ENCODE peak calls at places on chromosomes 1 and 21, in six cellular contexts. One of them, this sample, is unnamed.
A peak's percentile ranks its signal among the peaks of the same experiment; 100 is the strongest.

GRCh38 chr21:20996421-20997307 is 1.5 kb upstream of the NCAM2 start:
- DNase-seq in uterus: no peak
- DNase-seq in RWPE2: no peak
- DNase-seq in IMR-90: peak; percentile 16
- DNase-seq in AG04450: no peak
- DNase-seq in bronchial epithelial cell: no peak
- DNase-seq in this sample: peak; percentile 26

GRCh38 chr1:45679123-45679522 is 7.2 kb downstream of the GPBP1L1 start:
- DNase-seq in uterus: no peak
- DNase-seq in RWPE2: no peak
- DNase-seq in IMR-90: peak; percentile 2
- DNase-seq in AG04450: no peak
- DNase-seq in bronchial epithelial cell: no peak
- DNase-seq in this sample: peak; percentile 51

GRCh38 chr1:8408151-8408839 is 90.4 kb downstream of the SLC45A1 start:
- DNase-seq in uterus: peak; percentile 76
- DNase-seq in RWPE2: no peak
- DNase-seq in IMR-90: peak; percentile 84
- DNase-seq in AG04450: peak; percentile 66
- DNase-seq in bronchial epithelial cell: no peak
- DNase-seq in this sample: peak; percentile 91

GRCh38 chr21:33458861-33459260 is 20.9 kb downstream of the TMEM50B start:
- DNase-seq in uterus: no peak
- DNase-seq in RWPE2: no peak
- DNase-seq in IMR-90: peak; percentile 19
- DNase-seq in AG04450: no peak
- DNase-seq in bronchial epithelial cell: no peak
- DNase-seq in this sample: no peak

GRCh38 chr1:160807242-160807641 is 11.3 kb downstream of the LY9 start:
- DNase-seq in uterus: no peak
- DNase-seq in RWPE2: no peak
- DNase-seq in IMR-90: no peak
- DNase-seq in AG04450: no peak
- DNase-seq in bronchial epithelial cell: no peak
- DNase-seq in this sample: no peak

GRCh38 chr21:37700641-37701202 is 215.5 kb downstream of the KCNJ6 start:
- DNase-seq in uterus: no peak
- DNase-seq in RWPE2: no peak
- DNase-seq in IMR-90: peak; percentile 84
- DNase-seq in AG04450: peak; percentile 61
- DNase-seq in bronchial epithelial cell: peak; percentile 70
- DNase-seq in this sample: peak; percentile 89

GRCh38 chr21:37075214-37075770 is 2.2 kb downstream of the TTC3 start:
- DNase-seq in uterus: no peak
- DNase-seq in RWPE2: no peak
- DNase-seq in IMR-90: no peak
- DNase-seq in AG04450: no peak
- DNase-seq in bronchial epithelial cell: no peak
- DNase-seq in this sample: no peak

GRCh38 chr21:41932576-41933258 is 21.1 kb downstream of the C2CD2 start:
- DNase-seq in uterus: peak; percentile 40
- DNase-seq in RWPE2: no peak
- DNase-seq in IMR-90: peak; percentile 56
- DNase-seq in AG04450: no peak
- DNase-seq in bronchial epithelial cell: peak; percentile 61
- DNase-seq in this sample: peak; percentile 72

GRCh38 chr1:51237714-51238403 is 1.8 kb downstream of the RNF11 start:
- DNase-seq in uterus: no peak
- DNase-seq in RWPE2: no peak
- DNase-seq in IMR-90: peak; percentile 69
- DNase-seq in AG04450: no peak
- DNase-seq in bronchial epithelial cell: peak; percentile 84
- DNase-seq in this sample: no peak

GRCh38 chr1:204506969-204507316 is 9.3 kb upstream of the MDM4 start:
- DNase-seq in uterus: peak; percentile 81
- DNase-seq in RWPE2: no peak
- DNase-seq in IMR-90: peak; percentile 92
- DNase-seq in AG04450: peak; percentile 88
- DNase-seq in bronchial epithelial cell: peak; percentile 84
- DNase-seq in this sample: peak; percentile 97

GRCh38 chr1:232142403-232143314 is 487.3 kb downstream of the SIPA1L2 start:
- DNase-seq in uterus: peak; percentile 22
- DNase-seq in RWPE2: peak; percentile 71
- DNase-seq in IMR-90: peak; percentile 82
- DNase-seq in AG04450: peak; percentile 27
- DNase-seq in bronchial epithelial cell: peak; percentile 66
- DNase-seq in this sample: peak; percentile 79

GRCh38 chr1:51472349-51472748 is 46.7 kb downstream of the EPS15 start:
- DNase-seq in uterus: no peak
- DNase-seq in RWPE2: no peak
- DNase-seq in IMR-90: peak; percentile 35
- DNase-seq in AG04450: no peak
- DNase-seq in bronchial epithelial cell: no peak
- DNase-seq in this sample: peak; percentile 42

GRCh38 chr1:24470607-24471006 is 32.0 kb upstream of the RCAN3 start:
- DNase-seq in uterus: no peak
- DNase-seq in RWPE2: no peak
- DNase-seq in IMR-90: no peak
- DNase-seq in AG04450: no peak
- DNase-seq in bronchial epithelial cell: no peak
- DNase-seq in this sample: no peak

GRCh38 chr1:3051270-3052268 is 17.4 kb upstream of the PRDM16 start:
- DNase-seq in uterus: no peak
- DNase-seq in RWPE2: no peak
- DNase-seq in IMR-90: no peak
- DNase-seq in AG04450: no peak
- DNase-seq in bronchial epithelial cell: no peak
- DNase-seq in this sample: no peak

GRCh38 chr1:232486454-232487202 is 143.3 kb downstream of the SIPA1L2 start:
- DNase-seq in uterus: no peak
- DNase-seq in RWPE2: no peak
- DNase-seq in IMR-90: peak; percentile 52
- DNase-seq in AG04450: no peak
- DNase-seq in bronchial epithelial cell: peak; percentile 92
- DNase-seq in this sample: no peak

GRCh38 chr1:110097507-110098221 is 14.6 kb upstream of the UBL4B start:
- DNase-seq in uterus: no peak
- DNase-seq in RWPE2: no peak
- DNase-seq in IMR-90: no peak
- DNase-seq in AG04450: no peak
- DNase-seq in bronchial epithelial cell: no peak
- DNase-seq in this sample: no peak

GRCh38 chr21:34702341-34702807 is 33.6 kb downstream of the CLIC6 start:
- DNase-seq in uterus: peak; percentile 67
- DNase-seq in RWPE2: no peak
- DNase-seq in IMR-90: peak; percentile 98
- DNase-seq in AG04450: peak; percentile 90
- DNase-seq in bronchial epithelial cell: peak; percentile 61
- DNase-seq in this sample: peak; percentile 67

GRCh38 chr1:6343506-6344405 is 49.8 kb downstream of the ACOT7 start:
- DNase-seq in uterus: peak; percentile 73
- DNase-seq in RWPE2: peak; percentile 89
- DNase-seq in IMR-90: peak; percentile 72
- DNase-seq in AG04450: peak; percentile 47
- DNase-seq in bronchial epithelial cell: peak; percentile 99
- DNase-seq in this sample: peak; percentile 84

GRCh38 chr1:68010543-68010942 is 39.9 kb downstream of the DIRAS3 start:
- DNase-seq in uterus: no peak
- DNase-seq in RWPE2: no peak
- DNase-seq in IMR-90: peak; percentile 46
- DNase-seq in AG04450: no peak
- DNase-seq in bronchial epithelial cell: peak; percentile 68
- DNase-seq in this sample: peak; percentile 47

GRCh38 chr1:7501259-7501560 is 269.9 kb upstream of the VAMP3 start:
- DNase-seq in uterus: no peak
- DNase-seq in RWPE2: no peak
- DNase-seq in IMR-90: no peak
- DNase-seq in AG04450: no peak
- DNase-seq in bronchial epithelial cell: no peak
- DNase-seq in this sample: no peak

GRCh38 chr1:6653651-6654290 is 29.1 kb downstream of the THAP3 start:
- DNase-seq in uterus: no peak
- DNase-seq in RWPE2: no peak
- DNase-seq in IMR-90: no peak
- DNase-seq in AG04450: no peak
- DNase-seq in bronchial epithelial cell: no peak
- DNase-seq in this sample: no peak

GRCh38 chr1:40004857-40005256 is 35.7 kb upstream of the CAP1 start:
- DNase-seq in uterus: no peak
- DNase-seq in RWPE2: no peak
- DNase-seq in IMR-90: no peak
- DNase-seq in AG04450: no peak
- DNase-seq in bronchial epithelial cell: peak; percentile 93
- DNase-seq in this sample: no peak

GRCh38 chr1:167109125-167109524 is 15.2 kb downstream of the STYXL2 start:
- DNase-seq in uterus: no peak
- DNase-seq in RWPE2: no peak
- DNase-seq in IMR-90: no peak
- DNase-seq in AG04450: no peak
- DNase-seq in bronchial epithelial cell: no peak
- DNase-seq in this sample: no peak

GRCh38 chr21:46218906-46219590 is 9.5 kb downstream of the LSS start:
- DNase-seq in uterus: peak; percentile 9
- DNase-seq in RWPE2: no peak
- DNase-seq in IMR-90: no peak
- DNase-seq in AG04450: no peak
- DNase-seq in bronchial epithelial cell: no peak
- DNase-seq in this sample: no peak

GRCh38 chr1:1080122-1080753 is 6.1 kb upstream of the RNF223 start:
- DNase-seq in uterus: peak; percentile 49
- DNase-seq in RWPE2: peak; percentile 75
- DNase-seq in IMR-90: peak; percentile 33
- DNase-seq in AG04450: no peak
- DNase-seq in bronchial epithelial cell: peak; percentile 20
- DNase-seq in this sample: peak; percentile 43

GRCh38 chr1:178551940-178552339 is 39.0 kb downstream of the TEX35 start:
- DNase-seq in uterus: no peak
- DNase-seq in RWPE2: no peak
- DNase-seq in IMR-90: no peak
- DNase-seq in AG04450: no peak
- DNase-seq in bronchial epithelial cell: no peak
- DNase-seq in this sample: no peak

GRCh38 chr1:45566722-45567121 is 16.1 kb downstream of the AKR1A1 start:
- DNase-seq in uterus: peak; percentile 54
- DNase-seq in RWPE2: no peak
- DNase-seq in IMR-90: no peak
- DNase-seq in AG04450: no peak
- DNase-seq in bronchial epithelial cell: no peak
- DNase-seq in this sample: peak; percentile 29

GRCh38 chr1:90727917-90728655 is 11.0 kb upstream of the BARHL2 start:
- DNase-seq in uterus: no peak
- DNase-seq in RWPE2: no peak
- DNase-seq in IMR-90: no peak
- DNase-seq in AG04450: no peak
- DNase-seq in bronchial epithelial cell: no peak
- DNase-seq in this sample: no peak
- H3K4me3 ChIP-seq in uterus: no peak overlapping the region
- H3K4me3 ChIP-seq in RWPE2: no peak overlapping the region
- H3K4me3 ChIP-seq in IMR-90: no peak overlapping the region
- H3K4me3 ChIP-seq in AG04450: no peak overlapping the region
- H3K4me3 ChIP-seq in bronchial epithelial cell: no peak overlapping the region
- H3K4me3 ChIP-seq in this sample: no peak overlapping the region

GRCh38 chr1:196425513-196425912 is 182.7 kb downstream of the KCNT2 start:
- DNase-seq in uterus: no peak
- DNase-seq in RWPE2: no peak
- DNase-seq in IMR-90: no peak
- DNase-seq in AG04450: no peak
- DNase-seq in bronchial epithelial cell: no peak
- DNase-seq in this sample: no peak
- TF ChIP-seq CTCF in uterus: no peak
- TF ChIP-seq CTCF in RWPE2: no peak
- TF ChIP-seq CTCF in IMR-90: no peak
- TF ChIP-seq CTCF in AG04450: peak; percentile 23
- TF ChIP-seq CTCF in bronchial epithelial cell: no peak
- TF ChIP-seq CTCF in this sample: peak; percentile 17

GRCh38 chr1:173603056-173603591 is at the start of gene SLC9C2:
- DNase-seq in uterus: no peak
- DNase-seq in RWPE2: no peak
- DNase-seq in IMR-90: peak; percentile 17
- DNase-seq in AG04450: no peak
- DNase-seq in bronchial epithelial cell: peak; percentile 36
- DNase-seq in this sample: peak; percentile 91
- H3K4me3 ChIP-seq in uterus: peak within 1 kb of the TSS; percentile 20
- H3K4me3 ChIP-seq in RWPE2: no peak within 1 kb of the TSS
- H3K4me3 ChIP-seq in IMR-90: peak within 1 kb of the TSS; percentile 32
- H3K4me3 ChIP-seq in AG04450: no peak within 1 kb of the TSS
- H3K4me3 ChIP-seq in bronchial epithelial cell: no peak within 1 kb of the TSS
- H3K4me3 ChIP-seq in this sample: peak within 1 kb of the TSS; percentile 47

GRCh38 chr1:18599096-18599495 is 31.6 kb upstream of the PAX7 start:
- DNase-seq in uterus: peak; percentile 29
- DNase-seq in RWPE2: no peak
- DNase-seq in IMR-90: no peak
- DNase-seq in AG04450: no peak
- DNase-seq in bronchial epithelial cell: no peak
- DNase-seq in this sample: no peak

GRCh38 chr1:18599704-18600103 is 30.9 kb upstream of the PAX7 start:
- DNase-seq in uterus: no peak
- DNase-seq in RWPE2: no peak
- DNase-seq in IMR-90: no peak
- DNase-seq in AG04450: no peak
- DNase-seq in bronchial epithelial cell: no peak
- DNase-seq in this sample: no peak

GRCh38 chr1:18592368-18592767 is 38.3 kb upstream of the PAX7 start:
- DNase-seq in uterus: no peak
- DNase-seq in RWPE2: no peak
- DNase-seq in IMR-90: no peak
- DNase-seq in AG04450: no peak
- DNase-seq in bronchial epithelial cell: peak; percentile 26
- DNase-seq in this sample: no peak

GRCh38 chr1:18602533-18603211 is 28.0 kb upstream of the PAX7 start:
- DNase-seq in uterus: no peak
- DNase-seq in RWPE2: no peak
- DNase-seq in IMR-90: no peak
- DNase-seq in AG04450: no peak
- DNase-seq in bronchial epithelial cell: no peak
- DNase-seq in this sample: peak; percentile 4

DNA sequence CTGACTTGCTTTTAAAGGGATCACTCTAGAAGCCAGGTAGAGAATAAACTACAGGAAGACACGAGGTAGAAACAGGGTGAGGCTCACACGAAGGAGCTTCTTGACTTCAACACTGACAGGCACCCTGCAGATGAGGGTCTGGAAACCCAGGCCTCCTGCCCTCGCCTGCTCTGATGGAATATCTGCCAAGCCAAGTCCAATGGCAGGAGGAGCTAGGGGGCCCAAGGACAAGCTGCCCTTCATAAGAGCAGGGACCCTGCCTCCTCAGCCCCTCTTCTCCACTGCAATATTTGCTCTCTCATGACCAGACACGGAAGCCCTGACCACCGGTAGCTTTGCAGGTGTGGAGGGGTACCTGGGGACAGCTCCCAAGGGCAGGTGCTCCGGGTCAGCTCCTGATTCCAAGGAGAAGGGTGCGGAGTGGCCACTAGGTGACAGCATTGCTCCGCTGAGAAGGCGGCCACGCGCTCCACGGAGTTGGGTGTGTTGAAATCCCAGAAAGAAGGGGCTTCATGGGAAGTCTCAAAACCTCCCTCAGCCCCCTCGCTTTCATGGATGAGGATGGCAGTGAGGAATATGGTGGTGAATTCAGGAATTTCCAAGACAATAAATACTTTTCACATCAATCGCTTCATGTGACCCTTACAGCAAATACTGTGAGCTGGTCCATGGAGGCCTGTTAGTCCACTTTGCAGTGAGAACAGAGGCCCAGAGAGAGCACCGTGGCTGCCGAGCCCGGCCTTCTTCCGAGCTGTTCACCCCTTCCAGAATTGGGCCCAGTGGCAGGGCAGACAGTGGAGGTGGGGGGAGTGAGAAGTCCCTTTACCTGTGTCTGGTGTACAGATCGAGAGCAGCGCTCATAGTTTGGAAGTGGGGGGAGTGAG is 33.2 kb upstream of the PAX7 start:
- DNase-seq in uterus: peak; percentile 40
- DNase-seq in RWPE2: peak; percentile 76
- DNase-seq in IMR-90: peak; percentile 25
- DNase-seq in AG04450: no peak
- DNase-seq in bronchial epithelial cell: peak; percentile 23
- DNase-seq in this sample: peak; percentile 49
- TF ChIP-seq CTCF in uterus: peak; percentile 80
- TF ChIP-seq CTCF in RWPE2: peak; percentile 96
- TF ChIP-seq CTCF in IMR-90: peak; percentile 88
- TF ChIP-seq CTCF in AG04450: peak; percentile 95
- TF ChIP-seq CTCF in bronchial epithelial cell: peak; percentile 98
- TF ChIP-seq CTCF in this sample: peak; percentile 97